ENCODE peak calls at places on chromosome 5, in seven cellular contexts. C is DND-41, I is transverse colon, R is ovary, L is mammary epithelial cell, M is foreskin fibroblast, O is psoas muscle. K is an unnamed sample.

GRCh38 chr5:166961028-166961427 is 1330.4 kb upstream of the WWC1 start:
- DNase-seq in L (no peak), R (no peak), C (no peak), M (peak; percentile 34), I (no peak), O (no peak), K (no peak)

GRCh38 chr5:87188411-87188810 is 79.3 kb upstream of the RASA1 start:
- DNase-seq in L (no peak), C (no peak), R (no peak), M (no peak), O (no peak), I (no peak), K (no peak)

GRCh38 chr5:150860422-150860821 is 14.1 kb downstream of the IRGM start:
- DNase-seq in M (no peak), L (no peak), C (no peak), R (no peak), O (no peak), I (no peak), K (no peak)

GRCh38 chr5:145347026-145347616 is 488.0 kb downstream of the PRELID2 start:
- DNase-seq in C (no peak), O (no peak), I (no peak), M (peak; percentile 74), R (no peak), L (peak; percentile 40), K (no peak)

GRCh38 chr5:39424751-39425524 is at the start of gene DAB2:
- DNase-seq in M (peak; percentile 98), I (peak; percentile 78), C (no peak), R (peak; percentile 86), L (peak; percentile 86), O (peak; percentile 89), K (peak; percentile 48)

GRCh38 chr5:115788440-115788839 is 28.0 kb downstream of the CDO1 start:
- DNase-seq in M (no peak), R (no peak), L (no peak), I (no peak), O (no peak), C (no peak), K (no peak)

GRCh38 chr5:131392461-131393095 is 128.7 kb downstream of the CDC42SE2 start:
- DNase-seq in L (no peak), I (no peak), O (no peak), M (no peak), R (no peak), C (no peak), K (no peak)

GRCh38 chr5:107855171-107855570 is 184.4 kb upstream of the EFNA5 start:
- DNase-seq in I (no peak), O (no peak), R (no peak), L (no peak), M (peak; percentile 57), C (no peak), K (no peak)

GRCh38 chr5:68415177-68416085 is 199.9 kb downstream of the PIK3R1 start:
- DNase-seq in R (no peak), O (no peak), M (peak; percentile 36), L (no peak), C (peak; percentile 61), I (no peak), K (peak; percentile 51)

GRCh38 chr5:33240552-33240951 is 200.2 kb upstream of the TARS1 start:
- DNase-seq in M (peak; percentile 27), L (no peak), R (no peak), O (no peak), C (no peak), I (no peak), K (no peak)

GRCh38 chr5:44002381-44002901 is 386.8 kb downstream of the FGF10 start:
- DNase-seq in C (no peak), M (peak; percentile 73), L (no peak), I (no peak), O (no peak), R (no peak), K (no peak)

GRCh38 chr5:126814721-126815404 is 37.9 kb downstream of the LMNB1 start:
- DNase-seq in O (no peak), C (no peak), M (peak; percentile 65), R (no peak), L (no peak), I (no peak), K (no peak)

GRCh38 chr5:31730139-31730538 is 91.2 kb downstream of the PDZD2 start:
- DNase-seq in C (no peak), I (no peak), R (no peak), L (no peak), M (no peak), O (no peak), K (no peak)

GRCh38 chr5:170597109-170597741 is 93.4 kb downstream of the KCNIP1 start:
- DNase-seq in M (peak; percentile 19), R (no peak), L (peak; percentile 95), C (no peak), I (peak; percentile 11), O (no peak), K (peak; percentile 19)

GRCh38 chr5:102931085-102931484 is 176.0 kb downstream of the PAM start:
- DNase-seq in C (no peak), L (no peak), O (no peak), R (no peak), I (no peak), M (no peak), K (no peak)

GRCh38 chr5:6712136-6712581 is 1.1 kb upstream of the TENT4A start:
- DNase-seq in O (peak; percentile 64), C (peak; percentile 64), M (peak; percentile 80), L (peak; percentile 51), R (peak; percentile 67), I (peak; percentile 61), K (no peak)

GRCh38 chr5:159971514-159971913 is 37.4 kb upstream of the TTC1 start:
- DNase-seq in C (no peak), R (no peak), I (no peak), O (no peak), L (no peak), M (no peak), K (no peak)

GRCh38 chr5:67494186-67494842 is 297.7 kb upstream of the CD180 start:
- DNase-seq in I (no peak), M (peak; percentile 9), R (peak; percentile 42), C (no peak), O (peak; percentile 45), L (no peak), K (no peak)

GRCh38 chr5:179805529-179806249 is 977 bp downstream of the MGAT4B start:
- DNase-seq in M (peak; percentile 83), C (no peak), L (peak; percentile 46), I (no peak), O (peak; percentile 54), R (no peak), K (no peak)

GRCh38 chr5:154349621-154350020 is 96.2 kb upstream of the SAP30L start:
- DNase-seq in R (no peak), L (no peak), M (no peak), O (no peak), C (no peak), I (no peak), K (no peak)

GRCh38 chr5:55535199-55535905 is 588 bp upstream of the PLPP1 start:
- DNase-seq in R (no peak), O (no peak), L (no peak), M (no peak), I (no peak), C (no peak), K (no peak)

GRCh38 chr5:180785794-180786221 is 16.8 kb downstream of the MGAT1 start:
- DNase-seq in L (peak; percentile 40), I (no peak), R (peak; percentile 72), M (peak; percentile 87), C (no peak), O (peak; percentile 42), K (no peak)

GRCh38 chr5:67190443-67190842 is 6.2 kb downstream of the CD180 start:
- DNase-seq in I (no peak), O (no peak), R (no peak), L (no peak), M (no peak), C (no peak), K (no peak)

DNA sequence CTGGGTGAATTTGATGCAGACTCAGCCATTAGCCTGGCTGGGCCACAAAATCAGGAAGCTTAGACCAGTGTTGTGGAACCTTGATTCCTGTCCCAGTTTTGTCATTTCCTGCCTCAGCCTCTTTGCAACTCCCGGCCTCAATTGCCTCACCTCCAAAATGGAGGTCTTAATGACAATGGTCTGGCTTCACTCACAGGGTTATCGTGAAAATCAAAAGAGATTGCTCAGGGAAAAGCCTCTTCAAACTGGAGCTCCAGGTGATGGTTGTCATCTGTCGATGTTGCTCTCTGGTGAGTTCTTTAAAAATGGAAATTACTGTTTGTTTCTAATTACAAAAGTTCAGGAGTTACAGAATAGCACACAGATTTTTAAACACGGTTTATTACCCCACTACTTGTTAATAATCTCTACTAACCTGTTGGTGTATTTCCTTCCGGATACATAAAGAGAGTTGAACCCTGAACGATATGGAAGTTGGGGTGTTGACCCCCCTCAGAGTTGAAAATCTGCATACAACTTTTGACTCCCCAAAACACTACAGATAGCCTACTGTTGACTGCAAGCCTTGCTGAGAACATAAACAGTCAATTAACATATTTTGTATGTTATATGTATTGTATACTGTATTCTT is 109.9 kb upstream of the CPEB4 start:
- DNase-seq in R (no peak), M (no peak), I (no peak), O (no peak), C (no peak), L (no peak), K (no peak)
- H3K4me3 ChIP-seq in R (no peak overlapping the region), M (no peak overlapping the region), I (no peak overlapping the region), O (no peak overlapping the region), C (no peak overlapping the region), L (no peak overlapping the region), K (no peak overlapping the region)

GRCh38 chr5:113090336-113091106 is 113.9 kb downstream of the DCP2 start:
- DNase-seq in M (peak; percentile 29), R (peak; percentile 68), I (no peak), L (peak; percentile 17), O (no peak), C (no peak), K (no peak)
- H3K4me3 ChIP-seq in M (no peak overlapping the region), R (no peak overlapping the region), I (no peak overlapping the region), L (no peak overlapping the region), O (no peak overlapping the region), C (no peak overlapping the region), K (no peak overlapping the region)

DNA sequence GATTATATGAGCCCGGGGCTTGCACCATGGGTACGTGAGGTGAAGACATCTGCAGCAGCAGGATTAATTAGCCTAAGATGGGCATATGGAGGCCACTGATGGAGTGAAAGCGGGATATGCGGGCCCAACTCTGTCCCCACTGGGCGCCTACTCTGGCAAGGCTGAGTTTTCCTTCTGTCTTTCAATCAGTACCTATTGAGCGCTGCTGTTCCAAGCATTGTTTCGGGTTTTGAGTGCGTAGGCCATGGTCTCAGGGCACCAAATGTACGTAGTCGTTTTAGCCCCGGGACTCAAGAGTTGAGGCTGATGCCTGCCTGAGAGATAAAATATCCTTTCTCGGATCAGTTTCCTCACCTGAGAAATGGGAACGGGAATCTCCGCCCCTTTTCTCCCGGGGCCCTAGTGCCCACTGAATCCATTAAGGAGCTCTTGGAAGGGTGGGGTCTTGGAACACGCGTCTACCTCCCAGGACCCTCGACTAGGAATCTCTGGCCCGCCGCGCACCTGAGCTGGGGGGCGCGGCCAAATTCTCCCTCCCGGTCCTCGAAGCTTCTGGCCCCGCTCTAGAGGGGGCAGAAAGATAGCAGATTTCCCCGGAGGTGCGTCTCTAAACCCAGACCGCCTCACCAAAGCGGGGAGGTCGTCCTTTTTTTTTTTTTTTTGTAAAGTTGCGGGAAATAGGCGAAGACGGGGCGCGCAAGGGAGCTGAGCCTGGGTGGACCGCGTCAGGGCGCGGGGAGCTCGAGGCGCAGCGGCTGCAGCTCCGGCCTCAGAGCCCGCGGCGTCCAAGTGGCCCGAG is 544 bp upstream of the CXXC5 start:
- DNase-seq in O (no peak), C (no peak), I (no peak), M (no peak), L (no peak), R (peak; percentile 17), K (no peak)
- H3K4me3 ChIP-seq in O (peak overlapping the region; percentile 99), C (no peak overlapping the region), I (peak overlapping the region; percentile 93), M (peak overlapping the region; percentile 77), L (peak overlapping the region; percentile 25), R (peak overlapping the region; percentile 49), K (no peak overlapping the region)

GRCh38 chr5:113378081-113378480 is 56.7 kb downstream of the TSSK1B start:
- DNase-seq in I (no peak), C (peak; percentile 68), O (no peak), R (no peak), L (no peak), M (no peak), K (peak; percentile 74)
- H3K4me3 ChIP-seq in I (no peak overlapping the region), C (no peak overlapping the region), O (no peak overlapping the region), R (no peak overlapping the region), L (no peak overlapping the region), M (no peak overlapping the region), K (no peak overlapping the region)

K was measured in Jurkat, Clone E6-1.